ENCODE peak calls at places on chromosomes 12 and 14, in four cellular contexts. Y, A, T and X are unnamed samples.

GRCh38 chr14:103432627-103433026 is 47.4 kb downstream of the MARK3 start:
- DNase-seq in T (no peak), A (no peak), Y (no peak), X (no peak)

GRCh38 chr14:51547260-51547659 is 104.5 kb upstream of the FRMD6 start:
- DNase-seq in T (peak; percentile 55), A (no peak), Y (peak; percentile 99), X (peak; percentile 69)

GRCh38 chr12:87816186-87816585 is 213.0 kb downstream of the C12orf50 start:
- DNase-seq in Y (peak; percentile 57), T (no peak), A (no peak), X (no peak)

GRCh38 chr12:119683816-119684215 is 15.9 kb downstream of the PRKAB1 start:
- DNase-seq in Y (no peak), T (no peak), A (no peak), X (no peak)

GRCh38 chr12:30100736-30101135 is 317.0 kb upstream of the TMTC1 start:
- DNase-seq in T (no peak), A (no peak), Y (no peak), X (no peak)

GRCh38 chr12:79138872-79139271 is 274.3 kb downstream of the SYT1 start:
- DNase-seq in Y (no peak), T (no peak), A (no peak), X (no peak)

GRCh38 chr12:123398177-123398916 is 14.4 kb downstream of the KMT5A start:
- DNase-seq in A (peak; percentile 19), Y (peak; percentile 77), T (no peak), X (no peak)

GRCh38 chr12:27185234-27186045 is 58.6 kb upstream of the STK38L start:
- DNase-seq in A (no peak), Y (peak; percentile 93), T (no peak), X (no peak)

GRCh38 chr12:54032220-54032619 is 630 bp upstream of the HOXC5 start:
- DNase-seq in T (no peak), A (no peak), Y (no peak), X (no peak)

GRCh38 chr14:101825797-101826196 is 64.3 kb downstream of the PPP2R5C start:
- DNase-seq in A (no peak), Y (no peak), T (no peak), X (no peak)

GRCh38 chr14:32186248-32186647 is 15.6 kb upstream of the RNU6-7 start:
- DNase-seq in Y (no peak), A (no peak), T (no peak), X (no peak)

GRCh38 chr14:45249847-45250575 is 3.0 kb downstream of the MIS18BP1 start:
- DNase-seq in A (no peak), Y (peak; percentile 86), T (no peak), X (no peak)

GRCh38 chr14:60323199-60323891 is 74.3 kb downstream of the PPM1A start:
- DNase-seq in Y (no peak), A (no peak), T (no peak), X (no peak)

GRCh38 chr12:17108877-17109520 is 503.0 kb upstream of the LMO3 start:
- DNase-seq in Y (no peak), A (no peak), T (no peak), X (peak; percentile 71)

GRCh38 chr12:7935464-7935772 is 569 bp downstream of the SLC2A3 start:
- DNase-seq in Y (peak; percentile 35), T (no peak), A (no peak), X (no peak)

GRCh38 chr12:66103011-66103913 is 27.3 kb downstream of the LLPH start:
- DNase-seq in T (no peak), A (no peak), Y (no peak), X (peak; percentile 18)

GRCh38 chr12:1591029-1591428 is 3.4 kb downstream of the FBXL14 start:
- DNase-seq in Y (peak; percentile 50), A (no peak), T (peak; percentile 67), X (no peak)

GRCh38 chr12:62813031-62813829 is 121.7 kb downstream of the PPM1H start:
- DNase-seq in Y (peak; percentile 81), A (no peak), T (peak; percentile 58), X (peak; percentile 29)

GRCh38 chr12:10366875-10367274 is 23.0 kb downstream of the KLRK1 start:
- DNase-seq in Y (peak; percentile 55), T (no peak), A (no peak), X (no peak)

GRCh38 chr12:57103856-57104255 is 7.3 kb downstream of the STAT6 start:
- DNase-seq in T (no peak), Y (no peak), A (no peak), X (peak; percentile 27)

GRCh38 chr12:4909397-4909733 is 340 bp upstream of the KCNA1 start:
- DNase-seq in A (no peak), Y (no peak), T (no peak), X (no peak)

GRCh38 chr12:120224304-120225199 is 23.6 kb upstream of the RPLP0 start:
- DNase-seq in T (no peak), A (no peak), Y (no peak), X (peak; percentile 12)